ENCODE peak calls at places on chromosomes 4 and X, in six cellular contexts. B, C, L, O, F and M are unnamed samples.

GRCh38 chr4:54371211-54371610 is 142.1 kb downstream of the PDGFRA start:
- DNase-seq in B (no peak), C (no peak), O (no peak), F (no peak), L (no peak), M (no peak)

GRCh38 chr4:184477201-184477999 is 3.0 kb upstream of the IRF2 start:
- DNase-seq in B (no peak), L (no peak), O (no peak), F (no peak), C (no peak), M (no peak)

GRCh38 chr4:25531272-25531671 is 124.4 kb upstream of the SLC34A2 start:
- DNase-seq in B (no peak), L (no peak), C (no peak), F (no peak), O (no peak), M (no peak)

GRCh38 chr4:40842318-40842717 is 92.6 kb downstream of the NSUN7 start:
- DNase-seq in F (no peak), O (no peak), L (no peak), C (no peak), B (no peak), M (no peak)

GRCh38 chr4:150578745-150579470 is 3.0 kb upstream of the MAB21L2 start:
- DNase-seq in L (peak), O (no peak), B (no peak), F (no peak), C (peak), M (peak)

GRCh38 chr4:93066746-93067145 is 761.8 kb upstream of the ATOH1 start:
- DNase-seq in F (no peak), L (no peak), B (no peak), O (no peak), C (no peak), M (no peak)

GRCh38 chr4:82268050-82268825 is 105.6 kb downstream of the HNRNPD start:
- DNase-seq in C (peak), B (peak), O (peak), L (peak), F (peak), M (peak)

GRCh38 chrX:108034725-108035124 is 10.1 kb upstream of the VSIG1 start:
- DNase-seq in B (no peak), F (no peak), O (peak), C (no peak), L (no peak), M (no peak)

GRCh38 chr4:76687730-76688441 is 210.1 kb downstream of the SOWAHB start:
- DNase-seq in B (no peak), O (no peak), L (peak), F (no peak), C (peak), M (peak)

GRCh38 chr4:41399191-41399590 is 138.8 kb upstream of the LIMCH1 start:
- DNase-seq in C (no peak), F (no peak), L (no peak), O (no peak), B (no peak), M (no peak)

GRCh38 chr4:68451246-68452211 is 4.3 kb downstream of the TMPRSS11E start:
- DNase-seq in L (peak), F (no peak), C (no peak), B (no peak), O (peak), M (no peak)

GRCh38 chr4:73864365-73864764 is 4.8 kb upstream of the CXCL1 start:
- DNase-seq in B (no peak), F (no peak), O (peak), L (peak), C (no peak), M (no peak)

GRCh38 chr4:5044341-5044740 is 6.9 kb upstream of the STK32B start:
- DNase-seq in O (no peak), B (no peak), L (no peak), C (no peak), F (no peak), M (no peak)

GRCh38 chrX:3713225-3713936 is at the start of gene PRKX:
- DNase-seq in O (peak), F (peak), L (no peak), B (peak), C (no peak), M (no peak)

GRCh38 chr4:174948826-174949225 is 30.7 kb downstream of the ADAM29 start:
- DNase-seq in L (no peak), F (no peak), O (no peak), B (no peak), C (no peak), M (no peak)

GRCh38 chr4:7532043-7532442 is 97.3 kb upstream of the PSAPL1 start:
- DNase-seq in C (no peak), O (no peak), F (no peak), L (no peak), B (no peak), M (no peak)